ENCODE peak calls at places on chromosomes 4 and X, in six cellular contexts. U, M, G, Q, N and P are unnamed samples.

GRCh38 chrX:148135738-148136137 is 154.6 kb downstream of the FMR1NB start:
- DNase-seq in U (no peak), M (no peak), G (no peak), Q (no peak), N (no peak), P (no peak)

GRCh38 chrX:1099146-1099770 is 113.2 kb downstream of the CRLF2 start:
- DNase-seq in U (no peak), M (no peak), G (peak; percentile 26), Q (no peak), N (no peak), P (no peak)

GRCh38 chrX:68443155-68443868 is 10.0 kb upstream of the OPHN1 start:
- DNase-seq in U (no peak), M (no peak), G (no peak), Q (peak; percentile 15), N (no peak), P (no peak)

GRCh38 chr4:169345207-169345788 is 74.5 kb upstream of the SH3RF1 start:
- DNase-seq in U (no peak), M (no peak), G (no peak), Q (peak; percentile 86), N (peak; percentile 5), P (no peak)

GRCh38 chrX:129577473-129577872 is 37.4 kb downstream of the OCRL start:
- DNase-seq in U (no peak), M (peak; percentile 4), G (no peak), Q (peak; percentile 83), N (no peak), P (no peak)

GRCh38 chr4:1042352-1043025 is 31.1 kb downstream of the FGFRL1 start:
- DNase-seq in U (no peak), M (no peak), G (no peak), Q (no peak), N (no peak), P (no peak)

GRCh38 chr4:39521253-39521908 is 5.9 kb downstream of the UGDH start:
- DNase-seq in U (no peak), M (no peak), G (no peak), Q (peak; percentile 82), N (no peak), P (no peak)

GRCh38 chr4:133045288-133045687 is 103.8 kb upstream of the PCDH10 start:
- DNase-seq in U (no peak), M (no peak), G (no peak), Q (no peak), N (no peak), P (no peak)

GRCh38 chr4:127781303-127782024 is 658 bp upstream of the HSPA4L start:
- DNase-seq in U (peak; percentile 32), M (peak; percentile 45), G (no peak), Q (peak; percentile 15), N (peak; percentile 15), P (peak; percentile 89)

GRCh38 chrX:53080628-53081580 is 1.3 kb upstream of the TSPYL2 start:
- DNase-seq in U (no peak), M (no peak), G (no peak), Q (peak; percentile 43), N (no peak), P (no peak)

GRCh38 chrX:40153335-40154221 is 55.8 kb upstream of the BCOR start:
- DNase-seq in U (no peak), M (peak; percentile 60), G (no peak), Q (no peak), N (peak; percentile 35), P (no peak)

GRCh38 chr4:956531-957230 is 16.7 kb downstream of the DGKQ start:
- DNase-seq in U (no peak), M (no peak), G (peak; percentile 42), Q (no peak), N (no peak), P (peak; percentile 58)

GRCh38 chr4:153038493-153039311 is 102.6 kb downstream of the FHDC1 start:
- DNase-seq in U (peak; percentile 42), M (peak; percentile 34), G (no peak), Q (no peak), N (no peak), P (no peak)

GRCh38 chrX:48883729-48884128 is 13.8 kb downstream of the TIMM17B start:
- DNase-seq in U (no peak), M (no peak), G (no peak), Q (no peak), N (no peak), P (peak; percentile 17)

GRCh38 chrX:144709841-144710240 is 537.5 kb upstream of the SPANXN1 start:
- DNase-seq in U (no peak), M (no peak), G (no peak), Q (no peak), N (no peak), P (no peak)

GRCh38 chrX:72297953-72298730 is 7.6 kb downstream of the CITED1 start:
- DNase-seq in U (no peak), M (no peak), G (no peak), Q (no peak), N (no peak), P (no peak)

GRCh38 chrX:134075894-134076718 is 90.7 kb upstream of the GPC3 start:
- DNase-seq in U (no peak), M (no peak), G (no peak), Q (no peak), N (no peak), P (no peak)

GRCh38 chr4:8439914-8440490 is 521 bp downstream of the ACOX3 start:
- DNase-seq in U (no peak), M (no peak), G (no peak), Q (no peak), N (no peak), P (no peak)

GRCh38 chr4:15427126-15427525 is 707 bp upstream of the C1QTNF7 start:
- DNase-seq in U (no peak), M (no peak), G (no peak), Q (no peak), N (no peak), P (no peak)

GRCh38 chr4:119585771-119586170 is 42.8 kb downstream of the PDE5A start:
- DNase-seq in U (no peak), M (no peak), G (no peak), Q (peak; percentile 80), N (no peak), P (no peak)

GRCh38 chr4:167379433-167379832 is 145.1 kb upstream of the SPOCK3 start:
- DNase-seq in U (no peak), M (no peak), G (no peak), Q (no peak), N (no peak), P (no peak)

GRCh38 chrX:2928127-2928582 is 984 bp downstream of the ARSD start:
- DNase-seq in U (peak; percentile 10), M (peak; percentile 49), G (no peak), Q (peak; percentile 47), N (peak; percentile 52), P (peak; percentile 16)

GRCh38 chr4:18440527-18441215 is 419.1 kb upstream of the LCORL start:
- DNase-seq in U (no peak), M (no peak), G (no peak), Q (no peak), N (no peak), P (no peak)

GRCh38 chr4:164358400-164358799 is 395.5 kb upstream of the SMIM31 start:
- DNase-seq in U (no peak), M (no peak), G (no peak), Q (no peak), N (no peak), P (no peak)

GRCh38 chr4:178471385-178471784 is 1029.1 kb upstream of the AGA start:
- DNase-seq in U (no peak), M (no peak), G (no peak), Q (no peak), N (no peak), P (no peak)

GRCh38 chrX:148134578-148134977 is 153.4 kb downstream of the FMR1NB start:
- DNase-seq in U (no peak), M (no peak), G (no peak), Q (no peak), N (no peak), P (no peak)

GRCh38 chrX:69165116-69165651 is at the start of gene PJA1:
- DNase-seq in U (peak; percentile 51), M (peak; percentile 68), G (peak; percentile 62), Q (peak; percentile 57), N (peak; percentile 62), P (peak; percentile 43)

DNA sequence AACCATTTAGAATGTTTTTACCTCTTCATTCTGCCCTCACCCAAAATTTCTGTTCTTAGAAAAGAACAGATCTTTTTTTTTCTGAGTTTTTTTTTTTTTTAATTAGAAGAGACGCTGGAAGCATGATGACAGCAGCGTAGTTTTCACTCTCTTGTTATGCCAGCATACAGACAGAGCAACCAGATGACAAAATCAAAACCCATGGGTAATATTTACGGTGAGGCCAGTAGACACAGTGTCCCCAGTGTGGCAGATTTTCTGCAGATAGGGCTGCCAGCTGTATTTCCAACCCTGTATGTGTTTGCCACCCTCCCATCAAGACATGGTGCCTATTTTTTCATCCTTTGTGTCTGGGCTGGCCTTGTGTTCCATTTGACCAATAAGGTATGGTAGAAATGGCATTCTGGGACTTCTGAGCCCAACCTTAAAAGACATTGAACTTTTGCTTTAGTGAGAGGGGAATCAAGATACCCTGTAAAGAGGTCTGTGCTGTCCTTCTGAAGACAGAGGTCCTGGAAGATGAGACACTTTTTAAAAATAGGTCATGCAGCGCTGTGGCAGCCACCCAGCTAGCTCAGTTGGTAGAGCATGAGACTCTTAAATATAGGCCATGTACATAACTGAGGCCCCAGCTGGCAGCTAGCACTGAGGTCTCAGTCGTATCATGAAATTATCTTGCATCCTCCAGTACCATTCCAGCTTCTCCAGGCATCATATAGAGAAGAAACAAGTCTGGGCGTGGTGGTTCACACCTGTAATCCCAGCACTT is 6.7 kb upstream of the ZNF41 start:
- DNase-seq in U (no peak), M (no peak), G (no peak), Q (no peak), N (no peak), P (no peak)
- TF ChIP-seq POLR2A in U (no peak), M (no peak), G (no peak), Q (no peak), N (no peak), P (no peak)

GRCh38 chrX:118627084-118627758 is 100.2 kb upstream of the IL13RA1 start:
- DNase-seq in U (no peak), M (no peak), G (no peak), Q (no peak), N (peak; percentile 31), P (no peak)
- TF ChIP-seq CTCF in U (no peak), M (no peak), G (peak; percentile 32), Q (peak; percentile 25), N (peak; percentile 62), P (no peak)

GRCh38 chrX:107714196-107714811 is 61.3 kb downstream of the TSC22D3 start:
- DNase-seq in U (no peak), M (no peak), G (no peak), Q (no peak), N (no peak), P (no peak)

GRCh38 chrX:107711521-107712041 is 64.0 kb downstream of the TSC22D3 start:
- DNase-seq in U (no peak), M (no peak), G (no peak), Q (no peak), N (no peak), P (no peak)

GRCh38 chrX:107713205-107714195 is 62.1 kb downstream of the TSC22D3 start:
- DNase-seq in U (no peak), M (no peak), G (no peak), Q (no peak), N (no peak), P (no peak)

GRCh38 chrX:107710617-107711391 is 64.8 kb downstream of the TSC22D3 start:
- DNase-seq in U (no peak), M (peak; percentile 85), G (no peak), Q (peak; percentile 93), N (peak; percentile 76), P (peak; percentile 72)

GRCh38 chrX:107712231-107713204 is 63.1 kb downstream of the TSC22D3 start:
- DNase-seq in U (no peak), M (no peak), G (no peak), Q (peak; percentile 21), N (no peak), P (peak; percentile 84)
- TF ChIP-seq POLR2A in U (no peak), M (peak; percentile 12), G (peak; percentile 18), Q (peak; percentile 73), N (no peak), P (no peak)

GRCh38 chr4:48901196-48901595 is 5.4 kb downstream of the OCIAD2 start:
- DNase-seq in U (no peak), M (no peak), G (no peak), Q (no peak), N (no peak), P (no peak)
- TF ChIP-seq CTCF in U (no peak), M (no peak), G (no peak), Q (no peak), N (no peak), P (no peak)